ENCODE peak calls at places on chromosomes 7 and 10, in four cellular contexts. O, N, H and I are unnamed samples.

GRCh38 chr7:45451636-45452035 is 122.5 kb upstream of the ADCY1 start:
- DNase-seq in H (no peak), N (peak; percentile 55), O (peak; percentile 17), I (no peak)

GRCh38 chr10:123009105-123009805 is 449 bp downstream of the ACADSB start:
- DNase-seq in O (no peak), H (no peak), N (peak; percentile 6), I (no peak)

GRCh38 chr7:978416-979091 is 3.2 kb upstream of the COX19 start:
- DNase-seq in N (no peak), O (no peak), H (no peak), I (no peak)

GRCh38 chr7:152459724-152460251 is 24.0 kb upstream of the KMT2C start:
- DNase-seq in O (peak; percentile 41), H (no peak), N (peak; percentile 10), I (no peak)

GRCh38 chr7:83210459-83210858 is 47.8 kb upstream of the PCLO start:
- DNase-seq in H (no peak), N (peak; percentile 11), O (no peak), I (no peak)

GRCh38 chr10:116126239-116126638 is 146.8 kb downstream of the GFRA1 start:
- DNase-seq in N (no peak), H (no peak), O (no peak), I (no peak)

GRCh38 chr7:27095897-27096755 is at the start of gene HOXA1:
- DNase-seq in O (peak; percentile 14), N (peak; percentile 93), H (peak; percentile 93), I (peak; percentile 62)

GRCh38 chr10:17523917-17524316 is 69.5 kb upstream of the ST8SIA6 start:
- DNase-seq in N (no peak), O (no peak), H (no peak), I (no peak)

GRCh38 chr7:24214670-24215069 is 69.3 kb upstream of the NPY start:
- DNase-seq in N (no peak), H (no peak), O (no peak), I (no peak)

GRCh38 chr10:72321248-72322029 is 33.3 kb downstream of the DNAJB12 start:
- DNase-seq in N (no peak), O (no peak), H (no peak), I (no peak)

GRCh38 chr10:62437696-62438095 is 63.5 kb downstream of the ZNF365 start:
- DNase-seq in N (peak; percentile 91), H (peak; percentile 92), O (peak; percentile 86), I (peak; percentile 96)

GRCh38 chr7:112080441-112080840 is 125.8 kb downstream of the DOCK4 start:
- DNase-seq in O (peak; percentile 94), N (peak; percentile 87), H (peak; percentile 91), I (peak; percentile 66)

GRCh38 chr7:49001610-49002033 is 77.3 kb downstream of the CDC14C start:
- DNase-seq in N (peak; percentile 2), O (peak; percentile 1), H (peak; percentile 8), I (no peak)

GRCh38 chr10:21304198-21304597 is 221.3 kb downstream of the SKIDA1 start:
- DNase-seq in O (peak; percentile 85), H (peak; percentile 27), N (peak; percentile 53), I (no peak)

GRCh38 chr7:30916255-30916654 is 4.6 kb downstream of the AQP1 start:
- DNase-seq in N (no peak), O (no peak), H (no peak), I (no peak)
- H3K4me3 ChIP-seq in N (no peak overlapping the region), O (no peak overlapping the region), H (no peak overlapping the region), I (no peak overlapping the region)

GRCh38 chr7:151449990-151450389 is 10.0 kb upstream of the CRYGN start:
- DNase-seq in H (no peak), N (no peak), O (no peak), I (no peak)

GRCh38 chr7:151447901-151448260 is 7.9 kb upstream of the CRYGN start:
- DNase-seq in N (no peak), H (no peak), O (no peak), I (no peak)

GRCh38 chr7:151447312-151447711 is 7.4 kb upstream of the CRYGN start:
- DNase-seq in O (no peak), H (no peak), N (no peak), I (no peak)

GRCh38 chr7:151446412-151446811 is 6.5 kb upstream of the CRYGN start:
- DNase-seq in H (no peak), N (no peak), O (no peak), I (no peak)

DNA sequence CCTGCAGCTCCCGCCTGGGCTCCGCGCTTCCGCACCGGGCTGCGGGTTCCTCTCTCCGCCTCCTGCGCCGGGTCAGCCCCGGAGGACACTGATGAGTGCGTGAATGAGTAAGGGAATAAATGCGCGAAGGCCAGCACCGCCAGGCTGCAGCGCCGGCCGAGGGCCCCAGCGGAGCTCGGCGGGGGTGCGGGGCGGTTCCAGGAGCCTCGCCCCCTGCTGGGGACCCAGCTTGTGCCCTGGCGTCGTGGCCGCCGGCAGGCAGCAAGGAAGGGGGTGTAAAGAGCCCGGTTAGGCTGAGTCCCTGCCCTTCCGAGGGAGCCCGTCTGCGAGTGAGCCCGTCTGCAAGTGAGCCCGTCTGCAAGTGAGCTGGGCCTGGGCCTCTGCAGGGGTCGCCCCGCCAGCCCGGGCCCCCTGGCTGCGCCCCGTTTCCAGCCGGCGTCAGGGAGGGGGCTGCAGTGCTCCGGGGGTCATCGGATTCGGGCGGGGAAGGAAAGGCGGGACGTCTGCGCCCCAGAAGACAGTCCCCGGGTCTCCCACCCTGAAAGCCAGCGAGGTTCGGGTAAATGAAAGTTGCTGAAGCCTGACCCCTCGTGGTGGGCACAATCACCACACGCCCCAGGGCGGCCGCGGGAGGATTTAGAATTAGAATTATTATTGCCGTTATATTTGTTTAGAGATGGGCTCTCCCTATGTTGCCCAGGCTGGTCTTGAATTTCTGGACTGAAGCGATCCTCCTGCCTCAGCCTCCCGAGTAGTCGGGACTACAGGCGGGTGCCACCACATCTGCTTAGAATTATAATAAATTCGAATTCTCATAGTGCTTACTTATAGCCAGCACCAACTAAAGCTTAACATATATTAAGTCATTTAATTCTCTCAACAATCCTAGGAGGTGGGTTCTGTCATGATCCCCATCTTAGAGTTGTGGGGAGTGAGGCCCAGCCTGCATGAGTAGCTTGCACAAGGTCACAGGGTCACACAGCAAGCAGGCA is 8.6 kb upstream of the CRYGN start:
- DNase-seq in O (peak; percentile 79), N (peak; percentile 49), H (peak; percentile 46), I (no peak)
- TF ChIP-seq CTCF in O (peak; percentile 85), N (peak; percentile 65), H (peak; percentile 77), I (peak; percentile 84)

GRCh38 chr7:73830618-73830871 is 251 bp upstream of the CLDN4 start:
- DNase-seq in N (no peak), H (no peak), O (no peak), I (no peak)

GRCh38 chr7:73829921-73830617 is 727 bp upstream of the CLDN4 start:
- DNase-seq in H (no peak), O (no peak), N (no peak), I (no peak)

GRCh38 chr7:73831656-73832579 is 1.1 kb downstream of the CLDN4 start:
- DNase-seq in O (no peak), H (no peak), N (no peak), I (no peak)

GRCh38 chr7:73829505-73829904 is 1.3 kb upstream of the CLDN4 start:
- DNase-seq in O (no peak), H (no peak), N (no peak), I (no peak)

GRCh38 chr7:73830872-73831655 is at the start of gene CLDN4:
- DNase-seq in N (no peak), O (no peak), H (no peak), I (no peak)
- H3K4me3 ChIP-seq in N (no peak within 1 kb of the TSS), O (no peak within 1 kb of the TSS), H (no peak within 1 kb of the TSS), I (no peak within 1 kb of the TSS)

GRCh38 chr10:80289451-80290287 is at the start of gene MAT1A:
- DNase-seq in H (peak; percentile 3), O (peak; percentile 19), N (no peak), I (no peak)
- TF ChIP-seq CTCF in H (no peak), O (no peak), N (peak; percentile 10), I (no peak)

DNA sequence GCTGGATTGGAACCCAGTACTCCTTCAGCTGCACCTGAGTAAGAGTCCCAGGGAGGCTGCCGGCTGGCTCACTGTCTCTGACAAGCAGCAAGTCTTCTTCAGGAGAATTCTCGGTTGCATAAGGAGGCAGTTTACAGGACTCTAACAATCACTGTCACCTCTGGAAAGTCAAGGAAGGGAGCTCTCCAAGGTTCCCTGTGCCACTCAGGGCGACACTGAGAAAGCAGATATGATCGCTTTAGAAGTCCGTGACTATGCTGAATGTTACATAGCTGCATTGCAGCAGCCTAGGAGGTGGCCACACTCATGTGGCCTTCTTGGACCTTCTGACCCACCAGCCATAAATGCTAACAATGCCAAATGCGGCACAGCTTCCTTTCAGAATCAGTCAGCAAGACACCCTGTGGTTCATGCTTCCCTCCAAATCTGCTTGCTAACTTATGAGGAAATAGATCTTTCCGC is 133.0 kb downstream of the ATXN7L1 start:
- DNase-seq in H (no peak), O (no peak), N (no peak), I (no peak)
- H3K4me3 ChIP-seq in H (no peak overlapping the region), O (no peak overlapping the region), N (no peak overlapping the region), I (no peak overlapping the region)

GRCh38 chr7:135211179-135211945 is at the start of gene WDR91:
- DNase-seq in O (peak; percentile 92), H (peak; percentile 87), N (peak; percentile 83), I (peak; percentile 31)
- TF ChIP-seq CTCF in O (no peak), H (no peak), N (no peak), I (no peak)

GRCh38 chr7:93172683-93173082 is 24.5 kb upstream of the SAMD9L start:
- DNase-seq in H (no peak), O (no peak), N (no peak), I (no peak)

GRCh38 chr7:93176961-93177580 is 28.9 kb upstream of the SAMD9L start:
- DNase-seq in N (no peak), H (no peak), O (no peak), I (no peak)

GRCh38 chr7:93179173-93179572 is 31.0 kb upstream of the SAMD9L start:
- DNase-seq in O (no peak), N (no peak), H (no peak), I (no peak)

GRCh38 chr7:93175219-93175618 is 27.0 kb upstream of the SAMD9L start:
- DNase-seq in N (no peak), H (no peak), O (no peak), I (no peak)

GRCh38 chr7:93178213-93178612 is 30.0 kb upstream of the SAMD9L start:
- DNase-seq in O (peak; percentile 36), N (no peak), H (no peak), I (no peak)
- H3K4me3 ChIP-seq in O (no peak overlapping the region), N (no peak overlapping the region), H (no peak overlapping the region), I (no peak overlapping the region)

DNA sequence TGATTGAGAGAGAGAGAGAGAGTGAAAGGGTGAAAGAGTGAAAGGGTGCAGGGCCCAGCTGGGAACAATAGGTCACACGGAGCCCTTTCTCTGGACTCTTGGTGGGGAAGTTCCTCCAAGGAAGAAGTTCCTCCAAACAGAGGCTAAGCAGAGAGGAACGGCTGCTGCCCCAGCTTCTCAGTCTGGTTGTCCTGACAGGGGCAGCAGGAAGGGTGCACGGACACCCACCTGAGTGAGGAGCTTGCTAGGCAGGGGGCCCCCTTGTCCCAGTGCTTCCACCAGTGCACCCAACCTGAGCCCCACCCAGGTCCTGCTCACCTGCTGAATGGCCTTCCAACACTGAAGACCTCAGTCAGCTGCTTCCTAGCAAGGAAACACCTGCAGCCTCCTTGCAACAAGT is 38.9 kb upstream of the MYL10 start:
- DNase-seq in O (no peak), N (no peak), H (no peak), I (no peak)
- TF ChIP-seq CTCF in O (no peak), N (no peak), H (no peak), I (no peak)